ENCODE peak calls at places on chromosomes 13 and 19, in four cellular contexts. E is posterior cingulate gyrus, P is neural crest cell, A is HT-29. L is an unnamed sample.

GRCh38 chr19:13604902-13605586 is 98.8 kb upstream of the CACNA1A start:
- DNase-seq in E (no peak), P (no peak), A (no peak), L (no peak)

GRCh38 chr19:34360354-34360909 is 4.6 kb upstream of the GPI start:
- DNase-seq in E (no peak), P (no peak), A (no peak), L (no peak)

GRCh38 chr19:5645409-5645808 is 22.5 kb downstream of the SAFB start:
- DNase-seq in E (no peak), P (no peak), A (no peak), L (no peak)

GRCh38 chr19:51810228-51810627 is 15.3 kb downstream of the FPR3 start:
- DNase-seq in E (no peak), P (no peak), A (peak; percentile 75), L (no peak)

GRCh38 chr19:45078390-45079062 is 534 bp upstream of the GEMIN7 start:
- DNase-seq in E (no peak), P (no peak), A (no peak), L (no peak)

GRCh38 chr19:18379803-18380747 is 5.9 kb upstream of the GDF15 start:
- DNase-seq in E (no peak), P (no peak), A (peak; percentile 88), L (no peak)

GRCh38 chr13:107203146-107203847 is 635.4 kb upstream of the ARGLU1 start:
- DNase-seq in E (no peak), P (peak; percentile 27), A (peak; percentile 47), L (no peak)

GRCh38 chr13:40456979-40457553 is 209.4 kb downstream of the FOXO1 start:
- DNase-seq in E (no peak), P (no peak), A (no peak), L (no peak)

GRCh38 chr19:38388310-38389100 is at the start of gene SPRED3:
- DNase-seq in E (peak; percentile 41), P (no peak), A (no peak), L (no peak)

GRCh38 chr13:34349091-34349722 is 531.3 kb downstream of the RFC3 start:
- DNase-seq in E (peak; percentile 50), P (no peak), A (peak; percentile 59), L (no peak)

GRCh38 chr13:109332501-109333499 is 453.6 kb downstream of the IRS2 start:
- DNase-seq in E (no peak), P (no peak), A (no peak), L (no peak)

GRCh38 chr19:44111910-44112463 is 1.2 kb upstream of the ZNF225 start:
- DNase-seq in E (no peak), P (peak; percentile 4), A (no peak), L (no peak)

GRCh38 chr19:51083783-51084182 is 1.1 kb upstream of the KLK14 start:
- DNase-seq in E (no peak), P (no peak), A (no peak), L (no peak)

GRCh38 chr19:47284324-47284899 is 9.7 kb downstream of the INAFM1 start:
- DNase-seq in E (no peak), P (peak; percentile 79), A (peak; percentile 87), L (no peak)

GRCh38 chr19:50909240-50910070 is 1.7 kb downstream of the KLK4 start:
- DNase-seq in E (no peak), P (peak; percentile 73), A (peak; percentile 96), L (no peak)

GRCh38 chr19:6521718-6522646 is 8.8 kb upstream of the TNFSF9 start:
- DNase-seq in E (no peak), P (no peak), A (no peak), L (no peak)

GRCh38 chr13:80262051-80262695 is 78.8 kb downstream of the SPRY2 start:
- DNase-seq in E (no peak), P (no peak), A (no peak), L (peak; percentile 17)

GRCh38 chr19:42255766-42256750 is 1.1 kb upstream of the ERF start:
- DNase-seq in E (peak; percentile 50), P (peak; percentile 49), A (peak; percentile 73), L (no peak)

GRCh38 chr19:46634045-46634655 is 1.9 kb downstream of the GNG8 start:
- DNase-seq in E (no peak), P (peak; percentile 77), A (peak; percentile 99), L (peak; percentile 95)

GRCh38 chr13:38970380-38971051 is 20.1 kb downstream of the STOML3 start:
- DNase-seq in E (no peak), P (no peak), A (no peak), L (no peak)

GRCh38 chr13:51091839-51092238 is 19.2 kb downstream of the C13orf42 start:
- DNase-seq in E (no peak), P (no peak), A (no peak), L (no peak)

GRCh38 chr19:21022996-21023395 is 2.5 kb downstream of the ZNF430 start:
- DNase-seq in E (no peak), P (no peak), A (no peak), L (no peak)

GRCh38 chr13:102225892-102226291 is 176.0 kb downstream of the FGF14 start:
- DNase-seq in E (no peak), P (no peak), A (no peak), L (no peak)

GRCh38 chr19:18131841-18132596 is 20.9 kb upstream of the PIK3R2 start:
- DNase-seq in E (no peak), P (peak; percentile 24), A (no peak), L (no peak)

GRCh38 chr13:20924758-20925394 is 22.3 kb upstream of the XPO4 start:
- DNase-seq in E (peak; percentile 85), P (peak; percentile 90), A (peak; percentile 94), L (peak; percentile 29)

GRCh38 chr19:3671680-3672574 is 28.3 kb downstream of the PIP5K1C start:
- DNase-seq in E (no peak), P (no peak), A (no peak), L (peak; percentile 57)

L was measured in CMK.